ENCODE peak calls at places on chromosomes 11 and 22, in nine cellular contexts. M, D, G, U, K, S, X, V and L are unnamed samples.

GRCh38 chr11:65885808-65886536 is 2.3 kb downstream of the FIBP start:
- DNase-seq in M (no peak), D (peak), G (no peak), U (no peak), K (no peak), S (no peak), X (no peak), V (no peak), L (no peak)

GRCh38 chr11:70675697-70676374 is 277.5 kb downstream of the CTTN start:
- DNase-seq in M (no peak), D (no peak), G (no peak), U (no peak), K (peak), S (no peak), X (no peak), V (peak), L (no peak)

GRCh38 chr11:76670475-76671235 is at the start of gene LRRC32:
- DNase-seq in M (peak), D (peak), G (peak), U (no peak), K (no peak), S (no peak), X (no peak), V (no peak), L (no peak)

GRCh38 chr11:9814108-9814507 is 150.2 kb downstream of the SWAP70 start:
- DNase-seq in M (no peak), D (no peak), G (no peak), U (no peak), K (no peak), S (no peak), X (no peak), V (no peak), L (no peak)

GRCh38 chr22:44211256-44211945 is 30.7 kb downstream of the PARVG start:
- DNase-seq in M (no peak), D (no peak), G (no peak), U (no peak), K (no peak), S (no peak), X (no peak), V (no peak), L (no peak)

GRCh38 chr11:17972987-17973386 is 39.9 kb downstream of the SERGEF start:
- DNase-seq in M (no peak), D (peak), G (peak), U (no peak), K (peak), S (peak), X (peak), V (no peak), L (peak)

GRCh38 chr11:119356349-119357031 is 10.0 kb upstream of the MFRP start:
- DNase-seq in M (peak), D (peak), G (peak), U (peak), K (peak), S (peak), X (peak), V (no peak), L (peak)

GRCh38 chr11:47400813-47401279 is 7.5 kb upstream of the SLC39A13 start:
- DNase-seq in M (no peak), D (no peak), G (no peak), U (no peak), K (no peak), S (no peak), X (no peak), V (no peak), L (no peak)

GRCh38 chr11:3644817-3645235 is at the start of gene ART1:
- DNase-seq in M (no peak), D (peak), G (no peak), U (no peak), K (peak), S (no peak), X (no peak), V (no peak), L (no peak)

GRCh38 chr11:67120881-67121710 is 2.0 kb downstream of the KDM2A start:
- DNase-seq in M (peak), D (no peak), G (no peak), U (no peak), K (no peak), S (no peak), X (no peak), V (no peak), L (no peak)

GRCh38 chr22:40204331-40205116 is 26.8 kb downstream of the TNRC6B start:
- DNase-seq in M (no peak), D (no peak), G (no peak), U (no peak), K (no peak), S (no peak), X (no peak), V (no peak), L (no peak)

GRCh38 chr11:19595840-19596751 is 116.5 kb upstream of the NAV2 start:
- DNase-seq in M (no peak), D (peak), G (no peak), U (no peak), K (peak), S (peak), X (no peak), V (no peak), L (no peak)

GRCh38 chr11:30635401-30635989 is 49.3 kb upstream of the MPPED2 start:
- DNase-seq in M (no peak), D (peak), G (peak), U (no peak), K (no peak), S (no peak), X (peak), V (peak), L (peak)

GRCh38 chr11:57885298-57886035 is 123.9 kb downstream of the CTNND1 start:
- DNase-seq in M (no peak), D (no peak), G (no peak), U (no peak), K (peak), S (no peak), X (peak), V (no peak), L (peak)

GRCh38 chr11:71301858-71302533 is 49.6 kb upstream of the SHANK2 start:
- DNase-seq in M (peak), D (no peak), G (no peak), U (no peak), K (no peak), S (no peak), X (no peak), V (no peak), L (no peak)

GRCh38 chr11:95652002-95652472 is 137.5 kb downstream of the FAM76B start:
- DNase-seq in M (no peak), D (no peak), G (no peak), U (no peak), K (no peak), S (no peak), X (no peak), V (no peak), L (no peak)

GRCh38 chr11:128394436-128395089 is 192.8 kb downstream of the ETS1 start:
- DNase-seq in M (no peak), D (peak), G (no peak), U (no peak), K (no peak), S (no peak), X (no peak), V (no peak), L (no peak)

GRCh38 chr11:125939081-125939521 is 6.7 kb upstream of the VSIG10L2 start:
- DNase-seq in M (peak), D (peak), G (no peak), U (no peak), K (no peak), S (no peak), X (no peak), V (no peak), L (no peak)